ENCODE peak calls at places on chromosomes 5 and 9, in six cellular contexts. P is left lung, G is omental fat pad, O is heart left ventricle, S is A549, V is HuH-7.5. E is an unnamed sample.

GRCh38 chr9:136750526-136750925 is 2.2 kb upstream of the LCN6 start:
- DNase-seq in P (no peak), G (no peak), O (no peak), S (no peak), V (no peak), E (no peak)

GRCh38 chr5:109987970-109988369 is 298.2 kb downstream of the MAN2A1 start:
- DNase-seq in P (no peak), G (no peak), O (no peak), S (no peak), V (no peak), E (no peak)

GRCh38 chr5:143985832-143986485 is 174.0 kb downstream of the HMHB1 start:
- DNase-seq in P (no peak), G (no peak), O (no peak), S (no peak), V (no peak), E (no peak)

GRCh38 chr5:2207416-2207950 is 324.8 kb upstream of the IRX4 start:
- DNase-seq in P (no peak), G (no peak), O (no peak), S (no peak), V (no peak), E (no peak)

GRCh38 chr5:171419663-171420428 is 399 bp downstream of the FGF18 start:
- DNase-seq in P (no peak), G (no peak), O (no peak), S (peak; percentile 41), V (peak; percentile 69), E (peak; percentile 56)

GRCh38 chr9:119284587-119285337 is 84.5 kb downstream of the BRINP1 start:
- DNase-seq in P (no peak), G (no peak), O (no peak), S (no peak), V (no peak), E (no peak)

GRCh38 chr9:121085661-121086060 is 10.9 kb downstream of the CNTRL start:
- DNase-seq in P (no peak), G (no peak), O (no peak), S (no peak), V (no peak), E (no peak)

GRCh38 chr9:78365979-78366697 is 69.2 kb downstream of the PSAT1 start:
- DNase-seq in P (no peak), G (no peak), O (no peak), S (no peak), V (no peak), E (no peak)

GRCh38 chr5:134592141-134592746 is 40.4 kb downstream of the SAR1B start:
- DNase-seq in P (no peak), G (no peak), O (no peak), S (no peak), V (no peak), E (no peak)

GRCh38 chr5:141692919-141693848 is 11.2 kb upstream of the ARAP3 start:
- DNase-seq in P (no peak), G (no peak), O (no peak), S (no peak), V (no peak), E (no peak)

GRCh38 chr5:37839441-37840035 is 303 bp downstream of the GDNF start:
- DNase-seq in P (no peak), G (no peak), O (peak; percentile 25), S (peak; percentile 57), V (peak; percentile 96), E (peak; percentile 59)

GRCh38 chr9:95373069-95373681 is 55.7 kb upstream of the FANCC start:
- DNase-seq in P (no peak), G (no peak), O (no peak), S (no peak), V (no peak), E (no peak)

GRCh38 chr9:79053613-79054012 is 518.2 kb upstream of the TLE4 start:
- DNase-seq in P (no peak), G (no peak), O (no peak), S (no peak), V (no peak), E (no peak)

GRCh38 chr5:172925336-172925948 is 33.8 kb upstream of the RPL26L1 start:
- DNase-seq in P (no peak), G (no peak), O (no peak), S (no peak), V (no peak), E (no peak)

GRCh38 chr5:2651116-2651515 is 100.4 kb downstream of the IRX2 start:
- DNase-seq in P (no peak), G (no peak), O (no peak), S (no peak), V (no peak), E (no peak)

GRCh38 chr9:27414215-27414731 is 109.8 kb upstream of the IFNK start:
- DNase-seq in P (no peak), G (no peak), O (peak; percentile 75), S (no peak), V (no peak), E (peak; percentile 53)

GRCh38 chr5:9411142-9411541 is 134.7 kb downstream of the SEMA5A start:
- DNase-seq in P (no peak), G (no peak), O (no peak), S (no peak), V (no peak), E (no peak)

GRCh38 chr9:130172161-130172857 is at the start of gene NCS1:
- DNase-seq in P (peak; percentile 88), G (peak; percentile 33), O (peak; percentile 77), S (peak; percentile 90), V (peak; percentile 98), E (peak; percentile 84)

GRCh38 chr5:52743970-52744369 is 43.7 kb upstream of the ITGA1 start:
- DNase-seq in P (no peak), G (no peak), O (no peak), S (no peak), V (no peak), E (no peak)

GRCh38 chr9:121285835-121286687 is 18.1 kb downstream of the GSN start:
- DNase-seq in P (no peak), G (no peak), O (peak; percentile 80), S (no peak), V (no peak), E (peak; percentile 82)

GRCh38 chr5:72477176-72477575 is 30.0 kb downstream of the ZNF366 start:
- DNase-seq in P (no peak), G (no peak), O (no peak), S (no peak), V (no peak), E (no peak)

GRCh38 chr5:2271280-2271679 is 388.6 kb upstream of the IRX4 start:
- DNase-seq in P (no peak), G (no peak), O (no peak), S (no peak), V (no peak), E (no peak)

GRCh38 chr5:59079622-59080620 is 497.0 kb downstream of the RAB3C start:
- DNase-seq in P (no peak), G (no peak), O (no peak), S (no peak), V (no peak), E (no peak)

GRCh38 chr5:180119031-180119885 is 47.7 kb upstream of the RNF130 start:
- DNase-seq in P (peak; percentile 61), G (no peak), O (peak; percentile 2), S (no peak), V (no peak), E (peak; percentile 17)

GRCh38 chr5:124461857-124462423 is 284.5 kb downstream of the ZNF608 start:
- DNase-seq in P (no peak), G (no peak), O (no peak), S (no peak), V (no peak), E (no peak)

GRCh38 chr9:23375511-23375910 is 450.5 kb downstream of the ELAVL2 start:
- DNase-seq in P (no peak), G (no peak), O (no peak), S (no peak), V (no peak), E (no peak)

GRCh38 chr9:110638381-110638954 is 30.1 kb upstream of the MUSK start:
- DNase-seq in P (no peak), G (no peak), O (no peak), S (no peak), V (no peak), E (no peak)

GRCh38 chr5:79736528-79737514 is 47.2 kb downstream of the CMYA5 start:
- DNase-seq in P (no peak), G (no peak), O (no peak), S (no peak), V (no peak), E (no peak)

GRCh38 chr5:163079618-163080017 is 357.8 kb upstream of the CCNG1 start:
- DNase-seq in P (no peak), G (no peak), O (no peak), S (no peak), V (peak; percentile 4), E (no peak)